ENCODE peak calls at places on chromosomes 13 and 19, in six cellular contexts. P is cardiac muscle cell; S is CD4-positive, alpha-beta T cell; Q is BJ; W is heart right ventricle; O is HCT116. L is an unnamed sample. For H3K27me3, the result is how much of the 10 kb centered on the place peaks cover.

GRCh38 chr19:39970424-39970673 is 616 bp upstream of the PSMC4 start:
- DNase-seq in S (no peak), O (no peak), W (no peak), Q (no peak), P (no peak), L (no peak)

GRCh38 chr19:15038304-15038703 is 11.0 kb upstream of the CASP14 start:
- DNase-seq in S (no peak), O (no peak), W (no peak), P (no peak), Q (no peak), L (no peak)

GRCh38 chr19:35569281-35569781 is 5.9 kb upstream of the ATP4A start:
- DNase-seq in P (no peak), S (no peak), Q (no peak), W (no peak), O (no peak), L (no peak)

GRCh38 chr19:43457809-43458208 is 7.6 kb downstream of the LYPD3 start:
- DNase-seq in W (no peak), O (no peak), S (no peak), Q (no peak), P (no peak), L (no peak)

GRCh38 chr13:82847595-82847994 is 1034.7 kb downstream of the SLITRK1 start:
- DNase-seq in Q (no peak), O (no peak), W (no peak), S (no peak), P (no peak), L (no peak)

GRCh38 chr13:29540334-29540733 is 55.2 kb downstream of the SLC7A1 start:
- DNase-seq in P (no peak), W (no peak), Q (no peak), S (no peak), O (no peak), L (no peak)

GRCh38 chr13:46146898-46147297 is 35.1 kb downstream of the LCP1 start:
- DNase-seq in O (no peak), S (no peak), W (no peak), Q (no peak), P (peak), L (no peak)

GRCh38 chr13:26037302-26037701 is 14.5 kb downstream of the SHISA2 start:
- DNase-seq in W (no peak), O (peak), Q (no peak), S (no peak), P (peak), L (no peak)

GRCh38 chr19:47020992-47021496 is 1.4 kb downstream of the NPAS1 start:
- DNase-seq in P (peak), S (no peak), W (no peak), O (no peak), Q (no peak), L (no peak)

GRCh38 chr13:26978081-26978860 is 193.3 kb downstream of the USP12 start:
- DNase-seq in O (no peak), P (no peak), S (no peak), Q (no peak), W (no peak), L (no peak)

GRCh38 chr19:17739121-17739875 is 12.0 kb upstream of the FCHO1 start:
- DNase-seq in Q (no peak), P (peak), W (peak), O (no peak), S (no peak), L (peak)

GRCh38 chr13:94667190-94667589 is 45.2 kb downstream of the SOX21 start:
- DNase-seq in W (no peak), S (no peak), Q (no peak), O (no peak), P (no peak), L (no peak)

GRCh38 chr13:51058461-51059167 is 52.5 kb downstream of the C13orf42 start:
- DNase-seq in Q (no peak), P (no peak), O (no peak), W (no peak), S (no peak), L (no peak)

GRCh38 chr13:46211521-46212351 is at the start of gene LRRC63:
- DNase-seq in Q (no peak), S (peak), W (peak), P (peak), O (no peak), L (peak)

GRCh38 chr13:29743229-29743786 is 107.1 kb downstream of the UBL3 start:
- DNase-seq in O (no peak), P (peak), Q (peak), W (peak), S (no peak), L (no peak)

GRCh38 chr19:32498641-32499200 is 82.3 kb upstream of the PDCD5 start:
- DNase-seq in O (no peak), P (no peak), S (no peak), Q (no peak), W (no peak), L (no peak)

GRCh38 chr19:46623915-46624502 is 880 bp downstream of the PTGIR start:
- DNase-seq in S (no peak), Q (no peak), O (no peak), P (no peak), W (no peak), L (no peak)

GRCh38 chr13:74325106-74325505 is 190.9 kb upstream of the KLF12 start:
- DNase-seq in P (peak), S (no peak), Q (no peak), O (no peak), W (peak), L (no peak)

GRCh38 chr13:57017357-57017756 is 123.4 kb upstream of the PRR20A start:
- DNase-seq in Q (no peak), O (no peak), P (no peak), W (no peak), S (no peak), L (no peak)

GRCh38 chr13:75550159-75550567 is 572 bp downstream of the UCHL3 start:
- DNase-seq in W (peak), O (peak), P (peak), Q (peak), S (no peak), L (no peak)

GRCh38 chr19:7706662-7707454 is 4.9 kb upstream of the FCER2 start:
- DNase-seq in P (no peak), Q (no peak), W (no peak), O (no peak), S (no peak), L (no peak)

GRCh38 chr13:73131247-73131646 is 72.4 kb downstream of the KLF5 start:
- DNase-seq in Q (no peak), W (no peak), S (no peak), O (no peak), P (no peak), L (no peak)

GRCh38 chr19:36418287-36419001 is at the start of gene ZFP82:
- DNase-seq in P (peak), S (peak), W (peak), O (no peak), Q (no peak), L (peak)

GRCh38 chr13:32323912-32324311 is 8.6 kb downstream of the BRCA2 start:
- DNase-seq in S (no peak), W (no peak), O (no peak), P (peak), Q (peak), L (no peak)

GRCh38 chr19:33948651-33949335 is 152.1 kb downstream of the KCTD15 start:
- DNase-seq in P (no peak), Q (no peak), S (no peak), W (no peak), O (no peak), L (no peak)

GRCh38 chr13:79741006-79741405 is 260.1 kb downstream of the NDFIP2 start:
- DNase-seq in P (peak), Q (no peak), W (peak), S (no peak), O (no peak), L (no peak)

GRCh38 chr19:40410030-40410389 is 3.2 kb downstream of the PRX start:
- DNase-seq in P (no peak), W (no peak), Q (no peak), S (no peak), O (no peak), L (peak)

GRCh38 chr13:76038920-76039716 is 403.0 kb downstream of the LMO7 start:
- DNase-seq in W (no peak), P (no peak), O (no peak), Q (no peak), S (no peak), L (no peak)

GRCh38 chr19:12380444-12380737 is 14.9 kb upstream of the ZNF442 start:
- DNase-seq in P (no peak), Q (no peak), O (no peak), W (no peak), S (no peak), L (no peak)

GRCh38 chr19:32692727-32693061 is 1.1 kb downstream of the NUDT19 start:
- DNase-seq in P (no peak), O (no peak), S (no peak), W (no peak), Q (no peak), L (no peak)

GRCh38 chr13:63481334-63481733 is 2065.7 kb upstream of the PCDH20 start:
- DNase-seq in P (peak), O (no peak), W (no peak), Q (no peak), S (no peak), L (no peak)

GRCh38 chr13:93778548-93778947 is 551.9 kb downstream of the GPC6 start:
- DNase-seq in O (no peak), P (no peak), W (no peak), Q (no peak), S (no peak), L (no peak)

GRCh38 chr19:47310819-47311218 is 1.2 kb downstream of the C5AR1 start:
- DNase-seq in W (peak), S (no peak), Q (no peak), P (peak), O (no peak), L (no peak)

GRCh38 chr13:39840201-39840600 is 184.7 kb downstream of the COG6 start:
- DNase-seq in Q (no peak), S (no peak), P (no peak), W (no peak), O (no peak), L (no peak)

GRCh38 chr13:93789058-93789457 is 562.5 kb downstream of the GPC6 start:
- DNase-seq in W (no peak), S (no peak), P (no peak), Q (no peak), O (no peak), L (no peak)

GRCh38 chr13:48680756-48681392 is 27.1 kb downstream of the CYSLTR2 start:
- DNase-seq in Q (no peak), P (no peak), S (no peak), O (no peak), W (no peak), L (no peak)

GRCh38 chr13:107845911-107846310 is 369.4 kb downstream of the LIG4 start:
- DNase-seq in O (no peak), S (no peak), Q (no peak), P (no peak), W (no peak), L (no peak)

DNA sequence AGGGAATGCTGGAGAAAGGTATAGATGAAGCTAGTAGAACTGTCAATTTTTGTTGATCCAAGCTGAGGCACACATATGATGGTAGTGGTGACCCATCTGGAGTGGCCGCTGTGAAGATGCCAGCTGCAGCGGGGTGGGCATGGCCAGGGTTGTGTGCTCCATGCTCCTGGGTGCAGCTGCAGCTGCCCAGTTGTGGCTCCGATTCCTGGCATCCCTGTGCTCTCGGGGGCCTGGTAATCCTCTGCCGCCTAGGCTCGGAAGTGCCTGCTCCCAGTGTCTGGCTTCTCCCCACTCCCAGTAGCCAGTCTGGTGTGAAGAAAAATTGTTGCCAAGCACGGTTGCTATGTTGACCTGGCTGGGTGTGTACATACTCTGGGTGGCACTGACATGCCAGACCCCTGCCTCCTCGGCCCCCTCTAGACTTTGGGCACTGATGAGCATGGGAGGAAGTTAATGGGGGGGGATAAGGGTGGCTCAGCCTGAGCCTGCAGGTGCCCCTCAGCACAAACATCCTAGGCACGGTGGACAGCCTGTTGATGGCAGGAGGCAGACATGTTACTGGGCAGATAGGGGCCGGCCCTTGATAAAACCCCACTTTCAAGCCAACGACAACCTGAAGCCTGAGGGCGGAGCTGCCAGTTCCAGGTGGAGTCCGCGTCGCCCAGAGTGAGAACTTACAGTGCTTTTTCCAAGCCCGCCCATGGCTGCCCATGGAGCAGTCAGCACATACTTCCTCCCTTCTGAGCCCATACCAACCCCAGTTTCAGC is 1400.7 kb downstream of the PCDH9 start:
- DNase-seq in S (no peak), W (no peak), P (no peak), Q (no peak), O (no peak), L (no peak)
- TF ChIP-seq CTCF in S (no peak), W (no peak), P (no peak), Q (no peak), O (no peak), L (no peak)

GRCh38 chr13:111423168-111423785 is 102.8 kb downstream of the TEX29 start:
- DNase-seq in Q (no peak), P (no peak), W (no peak), S (no peak), O (peak), L (no peak)

GRCh38 chr13:111422352-111422751 is 101.9 kb downstream of the TEX29 start:
- DNase-seq in P (no peak), S (no peak), O (no peak), W (no peak), Q (no peak), L (no peak)

GRCh38 chr13:111425326-111425725 is 104.9 kb downstream of the TEX29 start:
- DNase-seq in P (no peak), Q (no peak), W (no peak), S (no peak), O (no peak), L (no peak)

GRCh38 chr13:111421216-111421615 is 100.8 kb downstream of the TEX29 start:
- DNase-seq in S (no peak), P (no peak), Q (no peak), O (no peak), W (no peak), L (no peak)

DNA sequence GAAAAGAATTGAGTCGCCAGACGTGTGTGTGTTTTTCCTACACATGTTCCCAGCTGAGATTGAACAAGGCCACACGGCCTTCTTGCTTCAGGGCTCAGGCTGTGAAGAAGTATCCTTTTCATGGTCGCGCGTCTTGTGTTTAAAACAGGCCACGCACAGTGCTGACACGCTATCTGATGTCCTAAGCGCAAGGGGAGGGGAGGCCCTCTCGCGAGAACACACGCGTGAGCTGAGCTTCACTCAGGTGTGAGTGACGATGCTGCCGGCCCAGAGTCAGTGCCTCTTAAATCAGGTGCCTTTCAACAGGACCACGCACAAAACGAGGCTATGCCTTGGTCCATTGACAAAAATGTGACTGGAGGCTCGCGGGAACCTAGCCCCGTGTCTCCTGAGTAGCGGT is 103.7 kb downstream of the TEX29 start:
- DNase-seq in Q (no peak), S (no peak), P (no peak), O (no peak), W (no peak), L (no peak)
- H3K27me3 ChIP-seq in Q (under half), S (under half), P (under half), O (under half), W (under half), L (under half)

GRCh38 chr13:20711301-20712044 is 8.0 kb downstream of the IL17D start:
- DNase-seq in P (peak), W (no peak), O (no peak), S (no peak), Q (no peak), L (no peak)
- TF ChIP-seq CTCF in P (no peak), W (no peak), O (no peak), S (no peak), Q (no peak), L (no peak)

GRCh38 chr13:42660367-42660965 is 86.5 kb downstream of the TNFSF11 start:
- DNase-seq in O (no peak), W (no peak), Q (no peak), S (no peak), P (peak), L (no peak)
- H3K27me3 ChIP-seq in O (half or more), W (under half), Q (under half), S (under half), P (under half), L (under half)

DNA sequence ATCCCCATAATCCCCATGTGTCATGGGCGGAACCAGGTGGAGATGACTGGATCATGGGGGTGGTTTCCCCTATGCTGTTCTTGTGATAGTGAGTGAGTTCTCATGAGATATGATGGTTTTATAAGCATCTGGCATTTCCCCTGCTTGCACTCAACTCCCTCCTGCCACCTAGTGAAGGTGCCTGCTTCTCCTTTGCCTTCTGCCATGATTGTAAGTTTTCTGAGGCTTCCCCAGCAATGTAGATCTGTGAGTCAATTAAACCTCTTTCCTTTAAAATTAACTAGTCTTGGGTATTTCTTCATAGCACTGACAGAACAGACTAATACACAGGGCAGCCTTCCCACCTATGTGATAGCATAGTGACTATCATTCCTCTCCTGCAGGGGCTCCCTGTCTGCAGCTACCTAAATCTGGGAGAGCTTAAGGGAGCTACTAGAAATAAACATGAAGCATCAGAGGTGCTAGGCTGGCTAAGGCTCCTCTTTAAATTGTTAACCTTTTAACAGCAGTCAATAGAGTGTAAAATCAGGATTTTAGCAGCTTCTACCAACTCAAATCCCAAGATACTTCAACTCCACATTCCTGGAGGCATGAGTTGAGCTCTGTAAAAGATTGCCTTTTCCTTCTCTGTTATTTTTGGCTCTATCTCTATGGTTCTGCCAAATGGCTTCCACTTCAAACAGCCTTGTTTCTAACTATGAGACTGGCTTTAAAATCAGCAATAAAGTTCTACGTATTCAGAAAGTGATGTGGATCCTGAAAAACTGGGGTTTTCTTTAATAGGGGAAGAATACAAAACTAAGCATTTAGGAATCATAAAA is 112.3 kb downstream of the VWA8 start:
- DNase-seq in O (no peak), W (no peak), Q (no peak), P (peak), S (no peak), L (no peak)
- TF ChIP-seq CTCF in O (no peak), W (peak), Q (peak), P (peak), S (no peak), L (no peak)

GRCh38 chr19:41995959-41996797 is 2.1 kb upstream of the ATP1A3 start:
- DNase-seq in P (no peak), Q (no peak), S (no peak), W (no peak), O (no peak), L (no peak)
- H3K27me3 ChIP-seq in P (half or more), Q (under half), S (half or more), W (half or more), O (under half), L (under half)

GRCh38 chr19:16589917-16590316 is 17.7 kb upstream of the SLC35E1 start:
- DNase-seq in S (no peak), P (no peak), Q (no peak), O (no peak), W (no peak), L (no peak)
- TF ChIP-seq CTCF in S (no peak), P (no peak), Q (no peak), O (no peak), W (no peak), L (no peak)

GRCh38 chr19:1756705-1757445 is 3.6 kb downstream of the ONECUT3 start:
- DNase-seq in P (no peak), W (no peak), O (no peak), Q (no peak), S (no peak), L (no peak)

GRCh38 chr19:1758231-1758577 is 4.9 kb downstream of the ONECUT3 start:
- DNase-seq in Q (no peak), W (no peak), O (no peak), S (no peak), P (no peak), L (no peak)

GRCh38 chr19:1758959-1759903 is 5.9 kb downstream of the ONECUT3 start:
- DNase-seq in P (no peak), W (no peak), O (no peak), Q (no peak), S (no peak), L (no peak)

GRCh38 chr19:1756264-1756663 is 3.0 kb downstream of the ONECUT3 start:
- DNase-seq in Q (no peak), S (no peak), O (no peak), P (no peak), W (no peak), L (no peak)

GRCh38 chr19:1757468-1758230 is 4.3 kb downstream of the ONECUT3 start:
- DNase-seq in Q (no peak), S (no peak), O (no peak), P (no peak), W (no peak), L (no peak)
- H3K27me3 ChIP-seq in Q (half or more), S (half or more), O (under half), P (half or more), W (half or more), L (under half)